ENCODE peak calls at places on chromosomes 3 and 15, in nine cellular contexts. Z is cardiac muscle cell, U is osteoblast, F is spleen, R is dorsolateral prefrontal cortex, Q is endodermal cell, W is lung, S is K562, K is OCI-LY7. D is an unnamed sample.

GRCh38 chr3:136105044-136105443 is 91.1 kb downstream of the MSL2 start:
- DNase-seq in W (no peak), K (peak; percentile 4), F (no peak), U (no peak), Q (no peak), Z (no peak), R (no peak), S (no peak), D (no peak)

GRCh38 chr3:17302774-17303173 is 418.0 kb downstream of the PLCL2 start:
- DNase-seq in Q (no peak), R (no peak), K (no peak), U (no peak), S (no peak), W (no peak), F (no peak), Z (no peak), D (peak; percentile 28)

GRCh38 chr3:196688349-196688748 is 23.7 kb downstream of the CEP19 start:
- DNase-seq in Z (no peak), R (no peak), K (no peak), S (no peak), W (peak; percentile 57), Q (no peak), U (peak; percentile 90), F (peak; percentile 84), D (peak; percentile 99)

GRCh38 chr15:85563328-85563727 is 182.9 kb downstream of the AKAP13 start:
- DNase-seq in Z (peak; percentile 43), W (no peak), K (no peak), Q (no peak), R (no peak), U (no peak), S (no peak), F (no peak), D (peak; percentile 86)

GRCh38 chr3:128082545-128082944 is 30.3 kb downstream of the SEC61A1 start:
- DNase-seq in Z (no peak), F (no peak), R (no peak), U (peak; percentile 15), S (no peak), W (no peak), Q (peak; percentile 17), K (no peak), D (no peak)

GRCh38 chr3:194205675-194206133 is 69.8 kb downstream of the HES1 start:
- DNase-seq in F (no peak), Q (peak; percentile 83), W (peak; percentile 49), R (no peak), U (peak; percentile 21), K (peak; percentile 29), Z (peak; percentile 68), S (peak; percentile 66), D (no peak)

GRCh38 chr15:25171856-25172687 is 217.3 kb downstream of the SNRPN start:
- DNase-seq in U (peak; percentile 36), K (no peak), R (peak; percentile 41), W (peak; percentile 26), F (peak; percentile 41), Q (peak; percentile 17), Z (no peak), S (no peak), D (no peak)

GRCh38 chr15:83854314-83854713 is 200.4 kb downstream of the ADAMTSL3 start:
- DNase-seq in Q (no peak), R (no peak), S (no peak), W (no peak), U (no peak), K (no peak), Z (no peak), F (no peak), D (peak; percentile 54)

GRCh38 chr3:150238043-150238802 is 169.9 kb upstream of the TSC22D2 start:
- DNase-seq in R (no peak), K (no peak), S (no peak), Q (no peak), Z (peak; percentile 69), W (no peak), U (no peak), F (no peak), D (no peak)

GRCh38 chr3:59388555-59389280 is 338.9 kb upstream of the CFAP20DC start:
- DNase-seq in Q (no peak), Z (no peak), S (no peak), F (no peak), R (no peak), K (no peak), W (no peak), U (no peak), D (no peak)

GRCh38 chr3:11452988-11453847 is 181.0 kb downstream of the ATG7 start:
- DNase-seq in S (no peak), K (no peak), Z (no peak), U (peak; percentile 73), F (no peak), R (peak; percentile 52), Q (no peak), W (no peak), D (peak; percentile 80)

GRCh38 chr3:142614059-142614626 is 17.9 kb downstream of the PLS1 start:
- DNase-seq in W (no peak), K (no peak), F (no peak), R (no peak), Q (no peak), S (no peak), U (no peak), Z (no peak), D (no peak)

GRCh38 chr3:186520957-186521842 is 23.0 kb downstream of the CRYGS start:
- DNase-seq in U (no peak), Q (no peak), K (peak; percentile 80), S (no peak), R (no peak), W (no peak), F (peak; percentile 78), Z (peak; percentile 36), D (no peak)

GRCh38 chr3:133662256-133662773 is 574 bp upstream of the TOPBP1 start:
- DNase-seq in Z (no peak), F (no peak), K (peak; percentile 51), U (peak; percentile 93), R (no peak), S (peak; percentile 56), Q (peak; percentile 50), W (no peak), D (peak; percentile 27)

GRCh38 chr3:133661454-133662255 is at the start of gene TOPBP1:
- DNase-seq in S (peak; percentile 90), R (peak; percentile 89), Q (peak; percentile 95), K (peak; percentile 92), W (peak; percentile 88), F (peak; percentile 97), Z (peak; percentile 88), U (peak; percentile 95), D (peak; percentile 64)

GRCh38 chr3:133667118-133667517 is 5.4 kb upstream of the TOPBP1 start:
- DNase-seq in Q (no peak), S (no peak), K (no peak), W (no peak), F (no peak), R (no peak), U (no peak), Z (no peak), D (no peak)

GRCh38 chr3:133659806-133660205 is 1.9 kb downstream of the TOPBP1 start:
- DNase-seq in W (no peak), Z (no peak), U (no peak), S (no peak), R (no peak), Q (no peak), K (no peak), F (no peak), D (no peak)

DNA sequence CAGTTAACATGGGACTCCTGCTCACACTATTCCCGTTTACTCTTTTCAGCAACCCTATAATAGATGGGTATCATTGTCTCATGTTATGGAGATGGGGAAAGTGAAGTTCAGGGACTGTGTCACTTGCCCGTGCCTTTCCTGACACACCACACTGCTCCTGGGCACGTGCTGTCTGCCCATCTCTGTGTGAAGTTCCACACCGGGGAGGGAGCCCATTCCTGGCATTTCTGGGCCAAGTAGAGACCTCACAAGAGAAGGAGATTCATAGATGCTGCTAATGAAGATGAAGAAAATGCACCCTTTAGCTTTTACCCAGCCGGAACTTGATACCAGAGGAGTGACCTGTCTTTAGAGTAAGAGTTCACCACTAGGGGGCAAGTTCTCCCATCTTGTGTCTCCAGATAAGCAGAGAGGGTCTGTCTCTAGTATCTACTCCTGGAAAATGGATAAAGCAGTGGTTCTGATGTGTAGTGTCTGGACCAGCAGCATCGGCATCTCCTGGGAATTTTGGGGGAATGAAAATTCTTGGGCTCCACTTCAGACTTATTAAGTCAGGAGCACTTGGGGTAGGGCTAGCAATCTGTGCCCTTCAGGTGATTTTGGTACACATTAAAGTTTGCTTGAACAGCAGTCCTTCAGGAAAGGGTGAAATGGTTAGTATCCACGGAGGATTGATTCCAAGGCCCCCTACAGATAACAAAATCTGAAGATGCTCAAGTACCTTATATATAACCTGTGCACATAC is 2.0 kb upstream of the TOPBP1 start:
- DNase-seq in K (peak; percentile 87), R (no peak), Q (peak; percentile 70), W (no peak), S (peak; percentile 79), U (peak; percentile 91), Z (peak; percentile 87), F (no peak), D (peak; percentile 58)
- H3K4me3 ChIP-seq in K (no peak overlapping the region), R (no peak overlapping the region), Q (no peak overlapping the region), W (no peak overlapping the region), S (no peak overlapping the region), U (no peak overlapping the region), Z (no peak overlapping the region), F (no peak overlapping the region), D (no peak overlapping the region)

GRCh38 chr3:52041118-52041847 is 15.1 kb downstream of the DUSP7 start:
- DNase-seq in W (no peak), K (no peak), S (no peak), Z (no peak), F (no peak), U (no peak), R (peak; percentile 75), Q (peak; percentile 74), D (no peak)
- TF ChIP-seq CTCF in W (no peak), K (peak; percentile 43), S (peak; percentile 4), Z (peak; percentile 21), F (no peak), U (peak; percentile 38), R (peak; percentile 32), Q (peak; percentile 66), D (peak; percentile 27)

DNA sequence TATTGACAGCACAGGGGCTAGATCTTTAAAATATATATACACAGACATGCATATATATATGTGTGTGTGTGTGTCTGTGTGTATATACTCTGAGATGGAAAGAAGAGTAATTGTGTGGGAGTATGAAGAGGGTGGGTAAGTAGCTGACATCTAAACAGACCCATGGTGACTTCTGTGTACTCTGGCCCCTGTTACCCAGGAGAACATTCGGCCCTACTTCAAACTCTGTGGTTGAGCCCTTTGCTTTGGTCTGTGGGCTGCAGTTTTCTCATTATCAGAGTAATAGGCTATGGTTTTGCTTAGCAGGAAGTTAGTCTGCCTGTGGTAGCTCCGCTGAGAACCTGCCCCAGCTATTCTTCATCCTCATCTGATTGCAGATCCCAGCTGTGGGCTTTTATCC is 141.4 kb downstream of the RBPMS2 start:
- DNase-seq in W (no peak), U (no peak), K (no peak), Z (no peak), Q (peak; percentile 60), R (no peak), F (no peak), S (peak; percentile 22), D (no peak)
- H3K4me3 ChIP-seq in W (no peak overlapping the region), U (no peak overlapping the region), K (no peak overlapping the region), Z (no peak overlapping the region), Q (peak overlapping the region; percentile 56), R (no peak overlapping the region), F (no peak overlapping the region), S (no peak overlapping the region), D (no peak overlapping the region)

DNA sequence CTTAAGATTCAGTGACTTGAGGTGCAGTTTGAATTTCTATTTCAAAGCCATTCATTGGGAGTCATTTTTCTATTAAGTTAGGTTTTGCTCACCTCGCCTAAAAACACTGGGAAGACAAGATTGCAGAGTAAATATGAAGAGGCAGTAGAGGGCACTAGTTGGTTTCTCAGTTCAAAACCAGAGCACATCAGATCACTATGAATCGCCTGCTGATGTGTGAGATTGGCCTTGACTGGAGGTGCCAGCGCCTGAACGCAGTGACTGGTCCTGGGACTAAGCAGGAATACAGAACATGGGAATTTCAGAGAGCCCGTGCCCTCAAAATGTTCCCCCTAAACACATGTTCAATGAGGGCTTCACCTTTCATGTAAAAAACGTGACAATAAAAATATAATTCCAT is 229.0 kb downstream of the ITPR1 start:
- DNase-seq in Z (peak; percentile 42), K (no peak), U (no peak), S (peak; percentile 83), Q (no peak), F (no peak), W (no peak), R (no peak), D (peak; percentile 82)
- TF ChIP-seq CTCF in Z (peak; percentile 45), K (peak; percentile 35), U (peak; percentile 63), S (peak; percentile 84), Q (peak; percentile 61), F (peak; percentile 39), W (peak; percentile 45), R (peak; percentile 53), D (peak; percentile 59)